ENCODE peak calls at places on chromosomes 16 and 17, in four cellular contexts. One of them, this sample, is unnamed.

GRCh38 chr17:74806334-74806733 is 30.2 kb upstream of the NAT9 start:
- DNase-seq in HepG2: no peak
- DNase-seq in H1: no peak
- DNase-seq in GM12878: no peak
- DNase-seq in this sample: no peak

GRCh38 chr17:27807567-27808470 is 7.5 kb upstream of the NOS2 start:
- DNase-seq in GM12878: peak
- DNase-seq in H1: no peak
- DNase-seq in HepG2: no peak
- DNase-seq in this sample: no peak

GRCh38 chr16:17476414-17477259 is 5.9 kb upstream of the XYLT1 start:
- DNase-seq in H1: peak
- DNase-seq in GM12878: no peak
- DNase-seq in HepG2: peak
- DNase-seq in this sample: no peak

GRCh38 chr16:513950-514349 is 13.6 kb upstream of the CAPN15 start:
- DNase-seq in GM12878: no peak
- DNase-seq in HepG2: no peak
- DNase-seq in H1: no peak
- DNase-seq in this sample: no peak

GRCh38 chr16:23863511-23864422 is 28.0 kb downstream of the PRKCB start:
- DNase-seq in H1: no peak
- DNase-seq in HepG2: peak
- DNase-seq in GM12878: no peak
- DNase-seq in this sample: no peak

GRCh38 chr17:68355093-68355492 is 63.8 kb downstream of the ARSG start:
- DNase-seq in GM12878: no peak
- DNase-seq in H1: no peak
- DNase-seq in HepG2: no peak
- DNase-seq in this sample: no peak

GRCh38 chr17:63039899-63040602 is 74.0 kb downstream of the TANC2 start:
- DNase-seq in HepG2: no peak
- DNase-seq in GM12878: no peak
- DNase-seq in H1: no peak
- DNase-seq in this sample: no peak

GRCh38 chr16:17307501-17307900 is 163.3 kb downstream of the XYLT1 start:
- DNase-seq in GM12878: no peak
- DNase-seq in H1: no peak
- DNase-seq in HepG2: no peak
- DNase-seq in this sample: no peak

GRCh38 chr17:38585056-38585804 is 20.5 kb downstream of the SRCIN1 start:
- DNase-seq in H1: peak
- DNase-seq in HepG2: peak
- DNase-seq in GM12878: no peak
- DNase-seq in this sample: no peak

GRCh38 chr17:1646199-1646875 is 805 bp upstream of the SCARF1 start:
- DNase-seq in HepG2: no peak
- DNase-seq in GM12878: no peak
- DNase-seq in H1: no peak
- DNase-seq in this sample: no peak

GRCh38 chr16:70691223-70692129 is 5.6 kb upstream of the MTSS2 start:
- DNase-seq in HepG2: peak
- DNase-seq in H1: no peak
- DNase-seq in GM12878: no peak
- DNase-seq in this sample: no peak

GRCh38 chr17:75898791-75899190 is 2.0 kb upstream of the TRIM65 start:
- DNase-seq in HepG2: no peak
- DNase-seq in GM12878: no peak
- DNase-seq in H1: no peak
- DNase-seq in this sample: no peak

GRCh38 chr17:67011527-67012175 is 32.7 kb upstream of the CACNG1 start:
- DNase-seq in GM12878: no peak
- DNase-seq in HepG2: no peak
- DNase-seq in H1: no peak
- DNase-seq in this sample: no peak

GRCh38 chr16:441447-441846 is 16.0 kb downstream of the RAB11FIP3 start:
- DNase-seq in H1: no peak
- DNase-seq in HepG2: no peak
- DNase-seq in GM12878: no peak
- DNase-seq in this sample: no peak

GRCh38 chr17:74975943-74976342 is 3.4 kb upstream of the HID1 start:
- DNase-seq in GM12878: no peak
- DNase-seq in H1: no peak
- DNase-seq in HepG2: no peak
- DNase-seq in this sample: no peak

GRCh38 chr17:79370126-79370525 is 240.7 kb downstream of the RBFOX3 start:
- DNase-seq in HepG2: no peak
- DNase-seq in GM12878: no peak
- DNase-seq in H1: no peak
- DNase-seq in this sample: no peak

GRCh38 chr17:32494621-32495346 is 8.0 kb downstream of the CDK5R1 start:
- DNase-seq in HepG2: no peak
- DNase-seq in GM12878: no peak
- DNase-seq in H1: no peak
- DNase-seq in this sample: no peak

GRCh38 chr16:28903344-28904042 is 21.5 kb downstream of the RABEP2 start:
- DNase-seq in H1: no peak
- DNase-seq in GM12878: no peak
- DNase-seq in HepG2: no peak
- DNase-seq in this sample: no peak

GRCh38 chr17:75335315-75335714 is 46.1 kb upstream of the SLC25A19 start:
- DNase-seq in HepG2: no peak
- DNase-seq in H1: no peak
- DNase-seq in GM12878: no peak
- DNase-seq in this sample: no peak

GRCh38 chr16:82322177-82322576 is 152.2 kb upstream of the MPHOSPH6 start:
- DNase-seq in HepG2: no peak
- DNase-seq in GM12878: no peak
- DNase-seq in H1: no peak
- DNase-seq in this sample: no peak

GRCh38 chr17:39063681-39064069 is 87.8 kb downstream of the PLXDC1 start:
- DNase-seq in HepG2: no peak
- DNase-seq in H1: no peak
- DNase-seq in GM12878: no peak
- DNase-seq in this sample: no peak

GRCh38 chr17:79627184-79627765 is 16.4 kb upstream of the RBFOX3 start:
- DNase-seq in HepG2: no peak
- DNase-seq in H1: peak
- DNase-seq in GM12878: no peak
- DNase-seq in this sample: no peak

GRCh38 chr17:81379523-81379942 is 15.7 kb upstream of the BAHCC1 start:
- DNase-seq in H1: no peak
- DNase-seq in HepG2: no peak
- DNase-seq in GM12878: no peak
- DNase-seq in this sample: peak

GRCh38 chr16:23280483-23280967 is 21.6 kb upstream of the SCNN1B start:
- DNase-seq in GM12878: no peak
- DNase-seq in H1: no peak
- DNase-seq in HepG2: no peak
- DNase-seq in this sample: no peak

GRCh38 chr17:75864448-75864871 is 9.3 kb upstream of the WBP2 start:
- DNase-seq in HepG2: no peak
- DNase-seq in H1: no peak
- DNase-seq in GM12878: peak
- DNase-seq in this sample: peak

DNA sequence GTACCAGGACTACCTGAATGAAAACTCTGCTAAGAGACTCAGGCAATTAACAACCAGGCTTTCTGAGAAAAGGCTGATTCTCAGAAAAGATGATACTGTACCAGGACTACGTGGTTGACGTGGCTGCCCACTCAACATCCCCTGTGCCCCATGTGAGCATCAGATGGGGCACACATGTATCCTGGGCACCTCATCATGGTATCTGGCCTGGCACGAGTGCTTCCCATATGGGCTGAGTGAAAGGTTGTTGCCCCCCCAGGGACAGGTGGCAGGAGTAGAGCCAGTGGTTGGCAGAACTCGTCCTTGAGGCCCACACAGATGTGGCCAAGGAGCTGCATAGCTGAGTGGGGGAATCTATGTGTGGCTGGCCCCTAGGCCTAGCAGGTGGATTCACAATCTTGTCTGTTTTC is 3.5 kb upstream of the CES4A start:
- DNase-seq in GM12878: no peak
- DNase-seq in HepG2: no peak
- DNase-seq in H1: no peak
- DNase-seq in this sample: no peak
- TF ChIP-seq HDAC6 in GM12878: no peak
- TF ChIP-seq HDAC6 in HepG2: no peak
- TF ChIP-seq HDAC6 in H1: no peak
- TF ChIP-seq HDAC6 in this sample: no peak

GRCh38 chr16:47903470-47903869 is 252.3 kb downstream of the ABCC12 start:
- DNase-seq in H1: no peak
- DNase-seq in GM12878: no peak
- DNase-seq in HepG2: no peak
- DNase-seq in this sample: no peak
- TF ChIP-seq HDAC6 in H1: no peak
- TF ChIP-seq HDAC6 in GM12878: no peak
- TF ChIP-seq HDAC6 in HepG2: no peak
- TF ChIP-seq HDAC6 in this sample: no peak

DNA sequence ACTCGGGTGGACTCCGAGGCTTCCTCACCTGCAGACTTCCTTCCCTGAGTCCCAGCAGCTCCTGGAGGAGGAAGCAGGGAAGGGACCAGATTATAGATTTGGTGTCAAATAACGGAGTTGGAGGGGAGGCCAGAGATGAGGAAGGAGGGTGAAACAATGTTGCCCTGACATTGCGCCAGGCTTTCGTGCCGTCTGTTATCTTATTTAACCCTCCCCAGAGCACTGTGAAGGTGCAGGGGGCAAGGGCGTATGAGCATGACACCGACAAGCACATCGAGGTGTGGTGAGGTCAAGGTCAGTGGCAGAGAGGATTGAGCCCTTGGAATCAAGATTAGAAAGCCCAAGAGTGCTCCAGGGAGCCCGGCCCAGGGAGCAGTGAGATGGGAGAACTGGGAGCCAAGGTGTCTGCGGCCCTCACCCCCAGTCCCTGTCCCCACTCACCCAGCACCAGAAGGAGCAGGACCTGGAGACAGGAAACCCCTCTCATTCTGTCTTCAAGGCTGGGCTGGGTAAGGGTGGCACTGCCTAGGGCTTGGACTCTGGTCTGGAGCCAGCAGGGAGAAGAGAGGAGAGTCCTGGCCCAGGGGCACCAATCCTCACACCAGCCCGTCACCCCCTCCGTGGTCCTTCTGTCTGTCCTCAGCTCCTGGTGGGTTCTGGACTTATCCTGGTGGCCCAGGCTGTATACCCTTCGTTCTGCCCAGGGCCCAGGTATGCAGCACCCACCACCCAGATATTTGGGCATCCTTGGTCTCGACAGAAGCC is 1.1 kb downstream of the PRSS33 start:
- DNase-seq in GM12878: no peak
- DNase-seq in H1: no peak
- DNase-seq in HepG2: no peak
- DNase-seq in this sample: no peak
- TF ChIP-seq HDAC6 in GM12878: no peak
- TF ChIP-seq HDAC6 in H1: no peak
- TF ChIP-seq HDAC6 in HepG2: no peak
- TF ChIP-seq HDAC6 in this sample: no peak

GRCh38 chr17:48153711-48154642 is 46.4 kb downstream of the SNX11 start:
- DNase-seq in GM12878: no peak
- DNase-seq in HepG2: peak
- DNase-seq in H1: no peak
- DNase-seq in this sample: peak
- TF ChIP-seq HDAC6 in GM12878: no peak
- TF ChIP-seq HDAC6 in HepG2: no peak
- TF ChIP-seq HDAC6 in H1: no peak
- TF ChIP-seq HDAC6 in this sample: no peak